ENCODE peak calls at places on chromosomes 5 and 9, in four cellular contexts. G, X, T and S are unnamed samples.

GRCh38 chr9:30932226-30932625 is 1452.2 kb upstream of the ACO1 start:
- DNase-seq in T (no peak), G (no peak), X (no peak), S (no peak)

GRCh38 chr5:82347213-82347947 is 69.2 kb upstream of the RPS23 start:
- DNase-seq in T (no peak), G (no peak), X (no peak), S (peak; percentile 35)

GRCh38 chr9:32264171-32264862 is 120.1 kb upstream of the ACO1 start:
- DNase-seq in X (no peak), G (no peak), T (no peak), S (no peak)

GRCh38 chr9:81030027-81030426 is 659.3 kb downstream of the TLE1 start:
- DNase-seq in G (no peak), T (no peak), X (no peak), S (no peak)

GRCh38 chr9:4292781-4293180 is 7.1 kb downstream of the GLIS3 start:
- DNase-seq in G (no peak), X (no peak), T (no peak), S (no peak)

GRCh38 chr9:16866542-16866941 is 3.9 kb downstream of the BNC2 start:
- DNase-seq in T (no peak), X (no peak), G (no peak), S (no peak)

GRCh38 chr9:100498592-100498991 is 25.6 kb downstream of the TMEFF1 start:
- DNase-seq in G (no peak), T (no peak), X (no peak), S (no peak)

GRCh38 chr9:93260290-93261066 is 76.5 kb downstream of the WNK2 start:
- DNase-seq in G (peak; percentile 5), X (no peak), T (no peak), S (no peak)

GRCh38 chr9:95003694-95004451 is 277.4 kb downstream of the AOPEP start:
- DNase-seq in X (no peak), T (peak; percentile 58), G (peak; percentile 70), S (no peak)

GRCh38 chr9:121633144-121633714 is 18.2 kb upstream of the DAB2IP start:
- DNase-seq in X (no peak), T (no peak), G (no peak), S (no peak)

GRCh38 chr9:109143881-109144562 is 23.0 kb downstream of the FRRS1L start:
- DNase-seq in X (no peak), T (peak; percentile 62), G (no peak), S (no peak)

GRCh38 chr9:304106-304505 is 89.4 kb downstream of the DOCK8 start:
- DNase-seq in X (no peak), G (no peak), T (no peak), S (no peak)

GRCh38 chr5:137900925-137901817 is 11.9 kb downstream of the PKD2L2 start:
- DNase-seq in X (no peak), T (no peak), G (no peak), S (no peak)

GRCh38 chr5:77957516-77957915 is 181.4 kb upstream of the TBCA start:
- DNase-seq in G (no peak), X (no peak), T (no peak), S (peak; percentile 10)

GRCh38 chr5:14032944-14033343 is 88.5 kb upstream of the DNAH5 start:
- DNase-seq in X (no peak), T (no peak), G (no peak), S (no peak)

GRCh38 chr5:116645627-116646026 is 71.0 kb upstream of the SEMA6A start:
- DNase-seq in X (no peak), T (no peak), G (no peak), S (no peak)

GRCh38 chr5:109855056-109855455 is 165.3 kb downstream of the MAN2A1 start:
- DNase-seq in G (no peak), T (no peak), X (no peak), S (no peak)

GRCh38 chr9:93660647-93661046 is 84.3 kb downstream of the PHF2 start:
- DNase-seq in T (no peak), X (no peak), G (peak; percentile 1), S (no peak)

GRCh38 chr5:181054138-181054537 is 14.1 kb downstream of the BTNL9 start:
- DNase-seq in G (no peak), T (no peak), X (no peak), S (no peak)

GRCh38 chr9:106875548-106875947 is 12.6 kb downstream of the ZNF462 start:
- DNase-seq in T (no peak), X (no peak), G (no peak), S (no peak)

GRCh38 chr5:3598725-3599282 is 3.2 kb downstream of the IRX1 start:
- DNase-seq in G (no peak), T (no peak), X (no peak), S (no peak)

GRCh38 chr9:98907055-98907454 is 36.7 kb upstream of the COL15A1 start:
- DNase-seq in X (no peak), T (no peak), G (no peak), S (no peak)

GRCh38 chr5:134122530-134122929 is 8.0 kb downstream of the TCF7 start:
- DNase-seq in X (no peak), G (peak; percentile 57), T (no peak), S (no peak)

GRCh38 chr5:3891118-3891517 is 295.5 kb downstream of the IRX1 start:
- DNase-seq in T (no peak), X (no peak), G (no peak), S (no peak)

GRCh38 chr9:137435980-137436760 is 5.0 kb downstream of the ENTPD8 start:
- DNase-seq in T (no peak), X (peak; percentile 15), G (peak; percentile 86), S (no peak)

GRCh38 chr5:59164041-59164830 is 581.4 kb downstream of the RAB3C start:
- DNase-seq in G (no peak), X (no peak), T (no peak), S (no peak)

GRCh38 chr9:103928452-103928851 is 165.7 kb upstream of the SMC2 start:
- DNase-seq in T (no peak), G (no peak), X (no peak), S (no peak)
- TF ChIP-seq CTCF in T (no peak), G (no peak), X (no peak), S (no peak)

GRCh38 chr9:116476935-116477381 is 210.1 kb upstream of the TRIM32 start:
- DNase-seq in X (no peak), G (no peak), T (no peak), S (no peak)

GRCh38 chr9:116479967-116480366 is 207.1 kb upstream of the TRIM32 start:
- DNase-seq in G (no peak), X (no peak), T (no peak), S (no peak)

GRCh38 chr9:116479145-116479544 is 208.0 kb upstream of the TRIM32 start:
- DNase-seq in X (no peak), T (no peak), G (no peak), S (no peak)

GRCh38 chr9:116476002-116476401 is 211.1 kb upstream of the TRIM32 start:
- DNase-seq in T (no peak), X (no peak), G (no peak), S (no peak)

DNA sequence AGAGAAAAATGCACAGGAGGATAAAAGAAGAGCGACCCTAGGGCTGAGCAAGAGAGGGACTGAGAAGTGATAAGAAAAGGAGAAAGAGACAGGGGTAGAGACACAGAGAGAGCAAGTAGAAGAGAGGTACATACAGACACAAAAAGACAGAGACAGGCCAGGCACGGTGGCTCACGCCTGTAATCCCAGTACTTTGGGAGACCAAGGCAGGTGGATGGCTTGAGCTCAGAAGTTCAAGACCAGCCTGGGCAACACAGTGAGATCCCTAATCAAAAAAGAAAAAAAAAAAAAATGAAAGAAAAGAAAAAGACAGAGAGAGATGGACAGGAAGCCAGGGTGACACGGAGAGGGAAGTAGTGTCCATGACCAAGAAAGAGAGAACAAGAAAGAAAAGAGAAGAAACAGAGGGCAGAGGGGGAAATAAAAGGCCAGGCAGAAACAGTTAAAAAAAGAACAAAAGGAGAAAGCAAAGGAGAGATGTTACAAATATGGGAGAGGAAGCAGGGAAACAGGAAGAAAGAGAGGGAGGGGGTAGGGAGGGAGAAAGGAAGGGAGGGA is 209.4 kb upstream of the TRIM32 start:
- DNase-seq in X (no peak), T (no peak), G (no peak), S (no peak)
- TF ChIP-seq CTCF in X (no peak), T (no peak), G (no peak), S (no peak)

GRCh38 chr5:34685485-34686197 is 29.5 kb downstream of the RAI14 start:
- DNase-seq in X (no peak), G (no peak), T (no peak), S (no peak)

GRCh38 chr5:34686762-34687268 is 30.7 kb downstream of the RAI14 start:
- DNase-seq in X (peak; percentile 29), G (peak; percentile 84), T (no peak), S (no peak)

GRCh38 chr5:34684281-34684979 is 28.3 kb downstream of the RAI14 start:
- DNase-seq in G (no peak), T (no peak), X (no peak), S (peak; percentile 24)

GRCh38 chr5:34682926-34683623 is 26.9 kb downstream of the RAI14 start:
- DNase-seq in T (no peak), G (peak; percentile 9), X (no peak), S (no peak)

GRCh38 chr5:34684980-34685352 is 28.8 kb downstream of the RAI14 start:
- DNase-seq in G (no peak), X (no peak), T (no peak), S (no peak)
- TF ChIP-seq CTCF in G (no peak), X (no peak), T (no peak), S (no peak)

DNA sequence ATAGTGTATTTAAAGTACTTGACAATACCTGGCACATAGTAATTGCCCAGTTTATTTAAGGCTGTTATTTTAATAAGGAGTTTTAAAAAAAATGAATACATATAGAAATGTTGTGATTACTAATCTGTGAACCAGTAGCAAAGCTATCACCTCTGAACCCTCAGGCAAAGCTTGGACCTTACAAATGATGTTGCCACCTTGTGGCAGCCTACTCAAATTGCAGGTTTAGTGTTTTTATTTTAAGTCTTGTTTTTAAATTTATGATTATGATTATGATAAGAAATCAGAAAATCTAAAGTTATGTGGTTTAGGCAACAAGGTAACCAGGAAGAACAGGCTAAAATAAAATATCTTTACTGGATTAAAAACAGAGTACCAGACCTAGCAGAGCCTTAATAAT is 35.8 kb downstream of the PPARGC1B start:
- DNase-seq in T (no peak), X (no peak), G (no peak), S (no peak)
- TF ChIP-seq CTCF in T (no peak), X (peak; percentile 33), G (peak; percentile 30), S (peak; percentile 60)

GRCh38 chr5:143931389-143931984 is 119.5 kb downstream of the HMHB1 start:
- DNase-seq in G (no peak), X (no peak), T (no peak), S (no peak)

GRCh38 chr5:143930561-143930960 is 118.6 kb downstream of the HMHB1 start:
- DNase-seq in G (no peak), T (no peak), X (no peak), S (no peak)

GRCh38 chr5:143931986-143932385 is 120.0 kb downstream of the HMHB1 start:
- DNase-seq in T (no peak), G (no peak), X (no peak), S (no peak)

GRCh38 chr5:143933434-143933833 is 121.5 kb downstream of the HMHB1 start:
- DNase-seq in X (no peak), G (no peak), T (no peak), S (no peak)

DNA sequence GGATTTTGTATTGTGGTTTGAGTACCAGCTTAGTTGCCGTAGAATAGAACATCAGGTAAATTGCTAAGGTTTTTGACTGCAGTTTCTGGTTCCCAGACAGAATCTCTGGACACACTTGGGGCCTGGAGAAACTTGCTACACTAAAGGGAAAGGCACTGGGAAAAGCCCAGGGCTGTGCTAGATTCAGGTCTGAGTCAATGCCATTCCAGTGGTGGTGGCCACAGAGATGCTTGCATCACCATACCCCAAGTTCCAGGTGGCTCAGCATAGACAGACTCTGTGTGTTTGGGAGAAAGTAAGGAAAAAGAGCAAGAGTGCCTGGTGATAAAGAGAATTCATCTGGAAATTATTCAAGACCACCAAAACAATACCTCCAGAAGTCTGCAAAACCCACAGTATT is 120.6 kb downstream of the HMHB1 start:
- DNase-seq in X (no peak), T (no peak), G (no peak), S (no peak)
- TF ChIP-seq CTCF in X (no peak), T (no peak), G (no peak), S (no peak)